ENCODE peak calls at places on chromosomes 7 and 10, in nine cellular contexts. One of them, this sample, is unnamed.
A peak's percentile ranks its signal among the peaks of the same experiment; 100 is the strongest.

GRCh38 chr7:134992626-134993179 is 6.4 kb downstream of the AGBL3 start:
- DNase-seq in NCI-H1930: no peak
- DNase-seq in hypothalamus: no peak
- DNase-seq in anterior cingulate cortex: no peak
- DNase-seq in endothelial cell: no peak
- DNase-seq in activated T-cell treated with anti-CD3 and anti-CD28 coated beads for 1 hour: no peak
- DNase-seq in amygdala: no peak
- DNase-seq in neural crest cell: no peak
- DNase-seq in IMR-90: peak; percentile 52
- DNase-seq in this sample: no peak

GRCh38 chr7:123929107-123929506 is 4.1 kb downstream of the SPAM1 start:
- DNase-seq in NCI-H1930: no peak
- DNase-seq in hypothalamus: no peak
- DNase-seq in anterior cingulate cortex: no peak
- DNase-seq in endothelial cell: no peak
- DNase-seq in activated T-cell treated with anti-CD3 and anti-CD28 coated beads for 1 hour: no peak
- DNase-seq in amygdala: no peak
- DNase-seq in neural crest cell: no peak
- DNase-seq in IMR-90: no peak
- DNase-seq in this sample: no peak

GRCh38 chr7:132191418-132191817 is 384.9 kb downstream of the PLXNA4 start:
- DNase-seq in NCI-H1930: no peak
- DNase-seq in hypothalamus: no peak
- DNase-seq in anterior cingulate cortex: no peak
- DNase-seq in endothelial cell: no peak
- DNase-seq in activated T-cell treated with anti-CD3 and anti-CD28 coated beads for 1 hour: no peak
- DNase-seq in amygdala: no peak
- DNase-seq in neural crest cell: no peak
- DNase-seq in IMR-90: no peak
- DNase-seq in this sample: no peak

GRCh38 chr7:27314111-27314510 is 71.5 kb downstream of the EVX1 start:
- DNase-seq in NCI-H1930: no peak
- DNase-seq in hypothalamus: no peak
- DNase-seq in anterior cingulate cortex: no peak
- DNase-seq in endothelial cell: no peak
- DNase-seq in activated T-cell treated with anti-CD3 and anti-CD28 coated beads for 1 hour: no peak
- DNase-seq in amygdala: no peak
- DNase-seq in neural crest cell: no peak
- DNase-seq in IMR-90: no peak
- DNase-seq in this sample: no peak

GRCh38 chr10:124725171-124725631 is 19.0 kb downstream of the FAM53B start:
- DNase-seq in NCI-H1930: no peak
- DNase-seq in hypothalamus: no peak
- DNase-seq in anterior cingulate cortex: no peak
- DNase-seq in endothelial cell: no peak
- DNase-seq in activated T-cell treated with anti-CD3 and anti-CD28 coated beads for 1 hour: no peak
- DNase-seq in amygdala: no peak
- DNase-seq in neural crest cell: no peak
- DNase-seq in IMR-90: no peak
- DNase-seq in this sample: no peak

GRCh38 chr10:44986670-44987069 is 8.1 kb upstream of the DEPP1 start:
- DNase-seq in NCI-H1930: no peak
- DNase-seq in hypothalamus: no peak
- DNase-seq in anterior cingulate cortex: no peak
- DNase-seq in endothelial cell: no peak
- DNase-seq in activated T-cell treated with anti-CD3 and anti-CD28 coated beads for 1 hour: no peak
- DNase-seq in amygdala: no peak
- DNase-seq in neural crest cell: no peak
- DNase-seq in IMR-90: peak; percentile 64
- DNase-seq in this sample: no peak

GRCh38 chr7:94509264-94509878 is at the start of gene CASD1:
- DNase-seq in NCI-H1930: peak; percentile 54
- DNase-seq in hypothalamus: peak; percentile 74
- DNase-seq in anterior cingulate cortex: peak; percentile 48
- DNase-seq in endothelial cell: no peak
- DNase-seq in activated T-cell treated with anti-CD3 and anti-CD28 coated beads for 1 hour: peak; percentile 44
- DNase-seq in amygdala: peak; percentile 77
- DNase-seq in neural crest cell: peak; percentile 46
- DNase-seq in IMR-90: peak; percentile 1
- DNase-seq in this sample: no peak

GRCh38 chr10:52759154-52759553 is 13.4 kb downstream of the MBL2 start:
- DNase-seq in NCI-H1930: no peak
- DNase-seq in hypothalamus: no peak
- DNase-seq in anterior cingulate cortex: no peak
- DNase-seq in endothelial cell: no peak
- DNase-seq in activated T-cell treated with anti-CD3 and anti-CD28 coated beads for 1 hour: no peak
- DNase-seq in amygdala: no peak
- DNase-seq in neural crest cell: no peak
- DNase-seq in IMR-90: no peak
- DNase-seq in this sample: no peak

GRCh38 chr7:5143935-5144903 is 45.8 kb upstream of the WIPI2 start:
- DNase-seq in NCI-H1930: no peak
- DNase-seq in hypothalamus: peak; percentile 16
- DNase-seq in anterior cingulate cortex: peak; percentile 74
- DNase-seq in endothelial cell: no peak
- DNase-seq in activated T-cell treated with anti-CD3 and anti-CD28 coated beads for 1 hour: peak; percentile 39
- DNase-seq in amygdala: peak; percentile 17
- DNase-seq in neural crest cell: no peak
- DNase-seq in IMR-90: peak; percentile 1
- DNase-seq in this sample: peak; percentile 40

GRCh38 chr7:5172196-5172800 is 17.7 kb upstream of the WIPI2 start:
- DNase-seq in NCI-H1930: no peak
- DNase-seq in hypothalamus: no peak
- DNase-seq in anterior cingulate cortex: no peak
- DNase-seq in endothelial cell: no peak
- DNase-seq in activated T-cell treated with anti-CD3 and anti-CD28 coated beads for 1 hour: no peak
- DNase-seq in amygdala: no peak
- DNase-seq in neural crest cell: no peak
- DNase-seq in IMR-90: no peak
- DNase-seq in this sample: no peak

GRCh38 chr10:34091796-34092195 is 723.3 kb downstream of the PARD3 start:
- DNase-seq in NCI-H1930: no peak
- DNase-seq in hypothalamus: no peak
- DNase-seq in anterior cingulate cortex: no peak
- DNase-seq in endothelial cell: no peak
- DNase-seq in activated T-cell treated with anti-CD3 and anti-CD28 coated beads for 1 hour: no peak
- DNase-seq in amygdala: no peak
- DNase-seq in neural crest cell: no peak
- DNase-seq in IMR-90: no peak
- DNase-seq in this sample: no peak

GRCh38 chr10:63702107-63702506 is 180.9 kb downstream of the REEP3 start:
- DNase-seq in NCI-H1930: no peak
- DNase-seq in hypothalamus: no peak
- DNase-seq in anterior cingulate cortex: no peak
- DNase-seq in endothelial cell: no peak
- DNase-seq in activated T-cell treated with anti-CD3 and anti-CD28 coated beads for 1 hour: no peak
- DNase-seq in amygdala: no peak
- DNase-seq in neural crest cell: no peak
- DNase-seq in IMR-90: no peak
- DNase-seq in this sample: no peak

GRCh38 chr7:133539016-133539415 is 286.1 kb downstream of the EXOC4 start:
- DNase-seq in NCI-H1930: no peak
- DNase-seq in hypothalamus: no peak
- DNase-seq in anterior cingulate cortex: no peak
- DNase-seq in endothelial cell: no peak
- DNase-seq in activated T-cell treated with anti-CD3 and anti-CD28 coated beads for 1 hour: no peak
- DNase-seq in amygdala: no peak
- DNase-seq in neural crest cell: no peak
- DNase-seq in IMR-90: no peak
- DNase-seq in this sample: no peak

GRCh38 chr10:91745086-91745831 is 53.0 kb upstream of the TNKS2 start:
- DNase-seq in NCI-H1930: peak; percentile 27
- DNase-seq in hypothalamus: no peak
- DNase-seq in anterior cingulate cortex: no peak
- DNase-seq in endothelial cell: peak; percentile 26
- DNase-seq in activated T-cell treated with anti-CD3 and anti-CD28 coated beads for 1 hour: no peak
- DNase-seq in amygdala: no peak
- DNase-seq in neural crest cell: no peak
- DNase-seq in IMR-90: no peak
- DNase-seq in this sample: no peak

GRCh38 chr7:140673063-140673769 is 471 bp downstream of the ADCK2 start:
- DNase-seq in NCI-H1930: peak; percentile 58
- DNase-seq in hypothalamus: peak; percentile 57
- DNase-seq in anterior cingulate cortex: no peak
- DNase-seq in endothelial cell: peak; percentile 44
- DNase-seq in activated T-cell treated with anti-CD3 and anti-CD28 coated beads for 1 hour: peak; percentile 45
- DNase-seq in amygdala: peak; percentile 64
- DNase-seq in neural crest cell: peak; percentile 24
- DNase-seq in IMR-90: no peak
- DNase-seq in this sample: peak; percentile 72

GRCh38 chr7:106679153-106679931 is 18.4 kb upstream of the CCDC71L start:
- DNase-seq in NCI-H1930: no peak
- DNase-seq in hypothalamus: no peak
- DNase-seq in anterior cingulate cortex: no peak
- DNase-seq in endothelial cell: no peak
- DNase-seq in activated T-cell treated with anti-CD3 and anti-CD28 coated beads for 1 hour: no peak
- DNase-seq in amygdala: no peak
- DNase-seq in neural crest cell: no peak
- DNase-seq in IMR-90: peak; percentile 29
- DNase-seq in this sample: no peak

GRCh38 chr10:118465300-118465874 is 123.3 kb upstream of the FAM204A start:
- DNase-seq in NCI-H1930: no peak
- DNase-seq in hypothalamus: no peak
- DNase-seq in anterior cingulate cortex: no peak
- DNase-seq in endothelial cell: no peak
- DNase-seq in activated T-cell treated with anti-CD3 and anti-CD28 coated beads for 1 hour: no peak
- DNase-seq in amygdala: no peak
- DNase-seq in neural crest cell: no peak
- DNase-seq in IMR-90: no peak
- DNase-seq in this sample: no peak

GRCh38 chr10:123553810-123554430 is 112.2 kb upstream of the GPR26 start:
- DNase-seq in NCI-H1930: no peak
- DNase-seq in hypothalamus: no peak
- DNase-seq in anterior cingulate cortex: no peak
- DNase-seq in endothelial cell: no peak
- DNase-seq in activated T-cell treated with anti-CD3 and anti-CD28 coated beads for 1 hour: no peak
- DNase-seq in amygdala: no peak
- DNase-seq in neural crest cell: no peak
- DNase-seq in IMR-90: no peak
- DNase-seq in this sample: no peak

GRCh38 chr10:27019827-27020226 is 80.5 kb downstream of the ANKRD26 start:
- DNase-seq in NCI-H1930: no peak
- DNase-seq in hypothalamus: no peak
- DNase-seq in anterior cingulate cortex: no peak
- DNase-seq in endothelial cell: no peak
- DNase-seq in activated T-cell treated with anti-CD3 and anti-CD28 coated beads for 1 hour: no peak
- DNase-seq in amygdala: no peak
- DNase-seq in neural crest cell: no peak
- DNase-seq in IMR-90: no peak
- DNase-seq in this sample: no peak

GRCh38 chr10:75532253-75532924 is 101.0 kb downstream of the LRMDA start:
- DNase-seq in NCI-H1930: no peak
- DNase-seq in hypothalamus: no peak
- DNase-seq in anterior cingulate cortex: no peak
- DNase-seq in endothelial cell: no peak
- DNase-seq in activated T-cell treated with anti-CD3 and anti-CD28 coated beads for 1 hour: no peak
- DNase-seq in amygdala: no peak
- DNase-seq in neural crest cell: no peak
- DNase-seq in IMR-90: peak; percentile 8
- DNase-seq in this sample: no peak

GRCh38 chr10:3566627-3567026 is 218.4 kb downstream of the KLF6 start:
- DNase-seq in NCI-H1930: no peak
- DNase-seq in hypothalamus: no peak
- DNase-seq in anterior cingulate cortex: no peak
- DNase-seq in endothelial cell: no peak
- DNase-seq in activated T-cell treated with anti-CD3 and anti-CD28 coated beads for 1 hour: no peak
- DNase-seq in amygdala: no peak
- DNase-seq in neural crest cell: no peak
- DNase-seq in IMR-90: no peak
- DNase-seq in this sample: no peak

GRCh38 chr7:78780560-78780959 is 672.9 kb downstream of the MAGI2 start:
- DNase-seq in NCI-H1930: no peak
- DNase-seq in hypothalamus: no peak
- DNase-seq in anterior cingulate cortex: no peak
- DNase-seq in endothelial cell: no peak
- DNase-seq in activated T-cell treated with anti-CD3 and anti-CD28 coated beads for 1 hour: no peak
- DNase-seq in amygdala: no peak
- DNase-seq in neural crest cell: no peak
- DNase-seq in IMR-90: no peak
- DNase-seq in this sample: no peak

GRCh38 chr7:43869898-43870240 is 552 bp upstream of the MRPS24 start:
- DNase-seq in NCI-H1930: no peak
- DNase-seq in hypothalamus: no peak
- DNase-seq in anterior cingulate cortex: no peak
- DNase-seq in endothelial cell: no peak
- DNase-seq in activated T-cell treated with anti-CD3 and anti-CD28 coated beads for 1 hour: no peak
- DNase-seq in amygdala: no peak
- DNase-seq in neural crest cell: no peak
- DNase-seq in IMR-90: peak; percentile 96
- DNase-seq in this sample: peak; percentile 39

GRCh38 chr7:80869821-80870751 is 48.8 kb downstream of the SEMA3C start:
- DNase-seq in NCI-H1930: no peak
- DNase-seq in hypothalamus: no peak
- DNase-seq in anterior cingulate cortex: no peak
- DNase-seq in endothelial cell: no peak
- DNase-seq in activated T-cell treated with anti-CD3 and anti-CD28 coated beads for 1 hour: no peak
- DNase-seq in amygdala: no peak
- DNase-seq in neural crest cell: no peak
- DNase-seq in IMR-90: no peak
- DNase-seq in this sample: no peak

GRCh38 chr7:68866136-68866535 is 732.1 kb upstream of the AUTS2 start:
- DNase-seq in NCI-H1930: no peak
- DNase-seq in hypothalamus: no peak
- DNase-seq in anterior cingulate cortex: no peak
- DNase-seq in endothelial cell: no peak
- DNase-seq in activated T-cell treated with anti-CD3 and anti-CD28 coated beads for 1 hour: no peak
- DNase-seq in amygdala: no peak
- DNase-seq in neural crest cell: no peak
- DNase-seq in IMR-90: no peak
- DNase-seq in this sample: no peak

GRCh38 chr10:83952273-83952672 is 187.0 kb upstream of the GHITM start:
- DNase-seq in NCI-H1930: no peak
- DNase-seq in hypothalamus: no peak
- DNase-seq in anterior cingulate cortex: no peak
- DNase-seq in endothelial cell: no peak
- DNase-seq in activated T-cell treated with anti-CD3 and anti-CD28 coated beads for 1 hour: no peak
- DNase-seq in amygdala: no peak
- DNase-seq in neural crest cell: no peak
- DNase-seq in IMR-90: no peak
- DNase-seq in this sample: no peak

GRCh38 chr7:151575471-151575870 is 55.8 kb upstream of the RHEB start:
- DNase-seq in NCI-H1930: peak; percentile 46
- DNase-seq in hypothalamus: no peak
- DNase-seq in anterior cingulate cortex: no peak
- DNase-seq in endothelial cell: no peak
- DNase-seq in activated T-cell treated with anti-CD3 and anti-CD28 coated beads for 1 hour: no peak
- DNase-seq in amygdala: no peak
- DNase-seq in neural crest cell: no peak
- DNase-seq in IMR-90: no peak
- DNase-seq in this sample: no peak

GRCh38 chr10:60384006-60384405 is 5.7 kb downstream of the ANK3 start:
- DNase-seq in NCI-H1930: no peak
- DNase-seq in hypothalamus: no peak
- DNase-seq in anterior cingulate cortex: no peak
- DNase-seq in endothelial cell: no peak
- DNase-seq in activated T-cell treated with anti-CD3 and anti-CD28 coated beads for 1 hour: no peak
- DNase-seq in amygdala: no peak
- DNase-seq in neural crest cell: no peak
- DNase-seq in IMR-90: peak; percentile 35
- DNase-seq in this sample: no peak

GRCh38 chr10:110361800-110362456 is 57.2 kb upstream of the SMNDC1 start:
- DNase-seq in NCI-H1930: no peak
- DNase-seq in hypothalamus: no peak
- DNase-seq in anterior cingulate cortex: no peak
- DNase-seq in endothelial cell: no peak
- DNase-seq in activated T-cell treated with anti-CD3 and anti-CD28 coated beads for 1 hour: no peak
- DNase-seq in amygdala: no peak
- DNase-seq in neural crest cell: no peak
- DNase-seq in IMR-90: no peak
- DNase-seq in this sample: no peak

GRCh38 chr10:24824124-24824523 is 100.4 kb upstream of the ARHGAP21 start:
- DNase-seq in NCI-H1930: no peak
- DNase-seq in hypothalamus: no peak
- DNase-seq in anterior cingulate cortex: no peak
- DNase-seq in endothelial cell: no peak
- DNase-seq in activated T-cell treated with anti-CD3 and anti-CD28 coated beads for 1 hour: no peak
- DNase-seq in amygdala: no peak
- DNase-seq in neural crest cell: no peak
- DNase-seq in IMR-90: peak; percentile 13
- DNase-seq in this sample: no peak

GRCh38 chr7:1761097-1761496 is 91.0 kb downstream of the ELFN1 start:
- DNase-seq in NCI-H1930: no peak
- DNase-seq in hypothalamus: no peak
- DNase-seq in anterior cingulate cortex: no peak
- DNase-seq in endothelial cell: no peak
- DNase-seq in activated T-cell treated with anti-CD3 and anti-CD28 coated beads for 1 hour: no peak
- DNase-seq in amygdala: no peak
- DNase-seq in neural crest cell: no peak
- DNase-seq in IMR-90: no peak
- DNase-seq in this sample: no peak

This sample was measured in frontal cortex.